ENCODE peak calls at places on chromosomes 12 and 14, in eight cellular contexts. U, K, R, B, V, X, G and Z are unnamed samples.

GRCh38 chr12:120118710-120119097 is 2.2 kb upstream of the RAB35 start:
- DNase-seq in K (no peak), U (no peak), G (no peak), X (no peak), R (no peak), V (no peak), B (no peak), Z (no peak)

GRCh38 chr12:43914923-43915468 is 79.1 kb downstream of the TMEM117 start:
- DNase-seq in G (peak), V (no peak), X (peak), R (no peak), B (no peak), K (peak), U (no peak), Z (no peak)

GRCh38 chr14:19920021-19920657 is at the start of gene OR4K5:
- DNase-seq in R (no peak), U (no peak), B (no peak), V (no peak), G (no peak), K (no peak), X (no peak), Z (no peak)

GRCh38 chr14:76930549-76930948 is 98.0 kb downstream of the IRF2BPL start:
- DNase-seq in K (no peak), V (no peak), R (no peak), G (no peak), B (no peak), U (no peak), X (no peak), Z (no peak)

GRCh38 chr14:106235356-106236159 is 709.2 kb downstream of the TMEM121 start:
- DNase-seq in V (no peak), R (no peak), B (no peak), X (no peak), G (no peak), K (no peak), U (no peak), Z (no peak)

GRCh38 chr12:113676547-113676946 is 204.9 kb upstream of the LHX5 start:
- DNase-seq in V (no peak), B (no peak), U (no peak), K (no peak), R (no peak), G (no peak), X (no peak), Z (no peak)

GRCh38 chr12:64687816-64688599 is 71.2 kb downstream of the GNS start:
- DNase-seq in X (no peak), R (no peak), V (no peak), B (no peak), G (no peak), U (no peak), K (no peak), Z (no peak)

GRCh38 chr12:106064622-106065021 is 74.1 kb downstream of the NUAK1 start:
- DNase-seq in V (no peak), K (no peak), R (no peak), X (no peak), B (no peak), U (no peak), G (no peak), Z (no peak)

GRCh38 chr12:79300199-79300568 is 390.6 kb downstream of the PAWR start:
- DNase-seq in K (no peak), R (no peak), B (no peak), X (no peak), U (no peak), V (no peak), G (peak), Z (no peak)

GRCh38 chr12:101670007-101670671 is 27.3 kb upstream of the CHPT1 start:
- DNase-seq in X (peak), K (peak), B (no peak), G (peak), R (peak), V (no peak), U (peak), Z (peak)

GRCh38 chr12:54981796-54982195 is 2.8 kb downstream of the TESPA1 start:
- DNase-seq in V (no peak), R (no peak), X (no peak), B (no peak), K (no peak), G (no peak), U (no peak), Z (no peak)

GRCh38 chr12:11675952-11676505 is 26.6 kb downstream of the ETV6 start:
- DNase-seq in B (no peak), X (no peak), G (no peak), U (no peak), V (no peak), K (no peak), R (no peak), Z (no peak)

GRCh38 chr12:78562358-78563205 is 302.0 kb upstream of the SYT1 start:
- DNase-seq in B (peak), X (peak), G (peak), U (no peak), V (no peak), K (no peak), R (no peak), Z (no peak)

GRCh38 chr14:68544150-68544892 is 248.5 kb downstream of the ZFP36L1 start:
- DNase-seq in X (no peak), B (no peak), R (peak), U (no peak), G (no peak), V (no peak), K (no peak), Z (no peak)

GRCh38 chr12:13588574-13588973 is 392.0 kb downstream of the EMP1 start:
- DNase-seq in R (no peak), K (peak), G (no peak), X (no peak), B (no peak), V (no peak), U (no peak), Z (no peak)